ENCODE peak calls at places on chromosomes 16 and 17, in ten cellular contexts. K, R, O, Y, I, D, T, M, S and Q are unnamed samples.

GRCh38 chr17:48611681-48612455 is 1.1 kb upstream of the HOXB7 start:
- DNase-seq in M (peak), T (no peak), K (no peak), O (no peak), Y (no peak), D (no peak), I (no peak), S (peak), R (no peak), Q (no peak)

GRCh38 chr16:89185062-89185751 is 13.7 kb downstream of the CDH15 start:
- DNase-seq in M (no peak), D (no peak), S (no peak), T (no peak), K (no peak), R (no peak), I (no peak), O (peak), Y (no peak), Q (no peak)

GRCh38 chr17:80957461-80957941 is 34.1 kb upstream of the CHMP6 start:
- DNase-seq in T (no peak), Y (no peak), D (no peak), M (no peak), K (no peak), R (no peak), I (no peak), O (no peak), S (no peak), Q (no peak)

GRCh38 chr16:10749680-10750035 is 6.0 kb downstream of the NUBP1 start:
- DNase-seq in S (no peak), O (peak), R (no peak), D (no peak), K (peak), T (no peak), I (no peak), Y (no peak), M (no peak), Q (no peak)

GRCh38 chr17:8488931-8489330 is 53.2 kb downstream of the NDEL1 start:
- DNase-seq in D (no peak), R (no peak), S (no peak), I (no peak), Y (no peak), K (peak), M (no peak), T (no peak), O (peak), Q (no peak)

GRCh38 chr17:40564195-40564882 is 933 bp downstream of the CCR7 start:
- DNase-seq in I (no peak), R (no peak), D (no peak), M (no peak), T (no peak), S (no peak), K (no peak), O (no peak), Y (no peak), Q (no peak)

GRCh38 chr16:35201151-35201550 is 1741.7 kb downstream of the TP53TG3F start:
- DNase-seq in T (no peak), I (no peak), D (no peak), M (no peak), R (no peak), O (no peak), Y (no peak), K (no peak), S (no peak), Q (no peak)

GRCh38 chr16:31537362-31537921 is 9.7 kb downstream of the AHSP start:
- DNase-seq in I (no peak), D (no peak), T (no peak), K (no peak), S (no peak), O (no peak), R (no peak), Y (no peak), M (no peak), Q (no peak)

GRCh38 chr16:67016143-67016542 is 12.8 kb upstream of the CBFB start:
- DNase-seq in R (no peak), I (no peak), O (no peak), T (no peak), Y (no peak), M (no peak), D (no peak), S (no peak), K (no peak), Q (no peak)

GRCh38 chr17:10036511-10037061 is 131.5 kb upstream of the RCVRN start:
- DNase-seq in I (no peak), S (no peak), T (no peak), K (no peak), D (no peak), R (peak), O (no peak), M (no peak), Y (peak), Q (no peak)

GRCh38 chr17:79269620-79270019 is 195.0 kb downstream of the ENGASE start:
- DNase-seq in M (no peak), T (no peak), Y (no peak), S (no peak), I (no peak), K (no peak), O (no peak), D (no peak), R (no peak), Q (no peak)

GRCh38 chr16:68444058-68444657 is 4.2 kb downstream of the SMPD3 start:
- DNase-seq in R (no peak), T (no peak), I (no peak), M (no peak), O (peak), K (peak), Y (no peak), D (no peak), S (no peak), Q (no peak)

GRCh38 chr17:3033741-3034577 is 29.4 kb downstream of the OR1D5 start:
- DNase-seq in Y (no peak), T (no peak), I (no peak), R (peak), K (no peak), O (no peak), D (no peak), M (no peak), S (no peak), Q (no peak)

GRCh38 chr16:29810699-29811169 is 1.3 kb upstream of the PRRT2 start:
- DNase-seq in I (no peak), S (no peak), D (no peak), M (no peak), K (no peak), O (no peak), Y (no peak), T (no peak), R (no peak), Q (no peak)

GRCh38 chr17:68439656-68440290 is 17.5 kb downstream of the WIPI1 start:
- DNase-seq in S (no peak), M (peak), K (no peak), T (no peak), I (no peak), Y (no peak), R (no peak), D (no peak), O (no peak), Q (no peak)

GRCh38 chr17:65556014-65556909 is 5.2 kb downstream of the AXIN2 start:
- DNase-seq in O (peak), S (peak), T (peak), D (peak), Y (peak), R (peak), M (peak), I (peak), K (peak), Q (no peak)

GRCh38 chr17:29504711-29505110 is 62.1 kb downstream of the ABHD15 start:
- DNase-seq in T (no peak), M (no peak), Y (no peak), O (no peak), K (peak), R (no peak), I (no peak), D (no peak), S (no peak), Q (no peak)

GRCh38 chr17:42849451-42850157 is 1.4 kb upstream of the AOC3 start:
- DNase-seq in R (no peak), O (no peak), I (no peak), T (no peak), M (no peak), D (no peak), S (no peak), Y (no peak), K (no peak), Q (no peak)

GRCh38 chr17:46791531-46791930 is 27.0 kb downstream of the WNT3 start:
- DNase-seq in Y (no peak), M (no peak), I (no peak), D (no peak), R (no peak), K (no peak), T (no peak), S (no peak), O (no peak), Q (no peak)

GRCh38 chr16:85847681-85848601 is 48.4 kb downstream of the COX4I1 start:
- DNase-seq in K (no peak), R (no peak), T (no peak), Y (no peak), O (no peak), S (no peak), M (no peak), D (peak), I (no peak), Q (no peak)

GRCh38 chr17:56616239-56616638 is 22.7 kb downstream of the NOG start:
- DNase-seq in S (no peak), O (no peak), M (no peak), D (no peak), T (no peak), R (no peak), I (no peak), Y (no peak), K (no peak), Q (no peak)

GRCh38 chr17:49694847-49695697 is 12.7 kb downstream of the SLC35B1 start:
- DNase-seq in M (peak), D (peak), Y (peak), I (no peak), T (peak), S (no peak), R (peak), O (peak), K (peak), Q (peak)

GRCh38 chr17:78585231-78585630 is 8.0 kb upstream of the DNAH17 start:
- DNase-seq in M (no peak), S (no peak), D (no peak), Y (no peak), K (no peak), I (no peak), R (no peak), O (no peak), T (no peak), Q (no peak)